ENCODE peak calls at places on chromosome 7, in nine cellular contexts. M is heart left ventricle; R is HFFc6; F is AML-193; P is AG09319; E is colonic mucosa; B is DMS53; W is activated T-cell treated with anti-CD3 and anti-CD28 coated beads, Interleukin-2, amount 50 U/mL, for 72 hours; Q is IMR-90. D is an unnamed sample.

GRCh38 chr7:10908600-10908999 is 65.1 kb upstream of the PHF14 start:
- DNase-seq in M (no peak), B (no peak), W (no peak), R (no peak), E (no peak), F (no peak), Q (no peak), P (no peak), D (no peak)

GRCh38 chr7:80039255-80039884 is 95.3 kb upstream of the GNAI1 start:
- DNase-seq in W (no peak), B (no peak), E (no peak), P (no peak), R (no peak), M (no peak), F (no peak), Q (peak; percentile 36), D (no peak)

GRCh38 chr7:64849250-64849923 is 53.7 kb upstream of the ZNF273 start:
- DNase-seq in W (no peak), M (no peak), F (no peak), Q (peak; percentile 2), R (peak; percentile 10), E (no peak), B (peak; percentile 65), P (no peak), D (no peak)

GRCh38 chr7:151755131-151755787 is 121.7 kb downstream of the PRKAG2 start:
- DNase-seq in P (no peak), B (no peak), M (no peak), R (no peak), F (no peak), E (peak; percentile 49), Q (peak; percentile 82), W (peak; percentile 55), D (no peak)

GRCh38 chr7:13044309-13044708 is 356.9 kb downstream of the ARL4A start:
- DNase-seq in M (no peak), P (no peak), B (no peak), Q (no peak), F (no peak), R (no peak), W (no peak), E (no peak), D (no peak)

GRCh38 chr7:74225400-74225799 is 15.6 kb downstream of the LAT2 start:
- DNase-seq in Q (no peak), M (no peak), P (no peak), R (no peak), E (no peak), W (no peak), F (no peak), B (no peak), D (no peak)

GRCh38 chr7:18638594-18639452 is 143.3 kb downstream of the HDAC9 start:
- DNase-seq in W (peak; percentile 33), B (no peak), P (peak; percentile 48), Q (peak; percentile 64), R (peak; percentile 64), E (no peak), F (peak; percentile 57), M (no peak), D (no peak)

GRCh38 chr7:71131256-71131752 is 640 bp upstream of the GALNT17 start:
- DNase-seq in Q (no peak), E (peak; percentile 20), W (peak; percentile 1), M (peak; percentile 69), P (no peak), B (no peak), R (no peak), F (no peak), D (peak; percentile 83)

GRCh38 chr7:90551036-90551435 is 45.1 kb upstream of the CDK14 start:
- DNase-seq in R (no peak), M (no peak), B (peak; percentile 41), F (no peak), W (no peak), E (no peak), P (no peak), Q (peak; percentile 10), D (no peak)

GRCh38 chr7:99622596-99622995 is 5.8 kb downstream of the ZSCAN25 start:
- DNase-seq in R (no peak), M (no peak), E (no peak), B (no peak), Q (no peak), P (no peak), F (no peak), W (no peak), D (no peak)

GRCh38 chr7:25384820-25385560 is 156.7 kb upstream of the NPVF start:
- DNase-seq in P (no peak), E (no peak), R (no peak), W (no peak), Q (no peak), F (no peak), M (no peak), B (no peak), D (no peak)

GRCh38 chr7:130975731-130976130 is 241.7 kb upstream of the KLF14 start:
- DNase-seq in R (no peak), B (no peak), F (no peak), P (no peak), M (no peak), W (no peak), Q (no peak), E (no peak), D (no peak)

GRCh38 chr7:54292171-54292925 is 249.8 kb upstream of the VSTM2A start:
- DNase-seq in M (no peak), E (no peak), B (no peak), P (no peak), W (no peak), R (no peak), F (no peak), Q (no peak), D (no peak)

GRCh38 chr7:90267263-90267858 is 22.4 kb downstream of the CFAP69 start:
- DNase-seq in W (no peak), Q (no peak), B (no peak), E (no peak), R (no peak), F (no peak), P (no peak), M (no peak), D (no peak)

GRCh38 chr7:111495173-111495572 is 67.1 kb downstream of the IMMP2L start:
- DNase-seq in P (no peak), W (no peak), Q (no peak), R (no peak), M (no peak), B (no peak), F (no peak), E (no peak), D (no peak)

GRCh38 chr7:22445140-22445722 is 54.8 kb downstream of the STEAP1B start:
- DNase-seq in Q (peak; percentile 8), B (peak; percentile 99), F (no peak), E (peak; percentile 82), P (no peak), W (no peak), M (peak; percentile 88), R (no peak), D (peak; percentile 73)

GRCh38 chr7:111587715-111588433 is 25.6 kb upstream of the IMMP2L start:
- DNase-seq in R (peak; percentile 1), Q (no peak), E (no peak), B (no peak), M (no peak), F (no peak), P (no peak), W (no peak), D (no peak)

GRCh38 chr7:9029671-9030070 is 596.3 kb downstream of the NXPH1 start:
- DNase-seq in M (no peak), F (no peak), R (no peak), W (no peak), E (no peak), P (no peak), Q (no peak), B (no peak), D (no peak)

GRCh38 chr7:122546496-122546895 is 152.4 kb downstream of the RNF133 start:
- DNase-seq in M (no peak), B (no peak), R (no peak), F (no peak), E (no peak), Q (no peak), W (no peak), P (no peak), D (no peak)

GRCh38 chr7:157339777-157340677 is 3.2 kb downstream of the DNAJB6 start:
- DNase-seq in R (peak; percentile 71), P (no peak), W (peak; percentile 59), F (peak; percentile 67), E (peak; percentile 74), Q (peak; percentile 74), B (peak; percentile 79), M (no peak), D (peak; percentile 78)

GRCh38 chr7:75639071-75639892 is 99.5 kb downstream of the HIP1 start:
- DNase-seq in P (no peak), W (peak; percentile 28), F (peak; percentile 9), M (peak; percentile 79), E (peak; percentile 47), R (peak; percentile 22), B (peak; percentile 90), Q (peak; percentile 22), D (peak; percentile 38)

GRCh38 chr7:149824748-149825566 is 13.2 kb upstream of the ZNF862 start:
- DNase-seq in Q (no peak), R (no peak), M (no peak), E (no peak), P (no peak), B (no peak), W (no peak), F (no peak), D (no peak)

GRCh38 chr7:82469207-82469606 is 25.6 kb upstream of the CACNA2D1 start:
- DNase-seq in R (no peak), P (no peak), Q (no peak), F (no peak), E (no peak), M (no peak), W (no peak), B (no peak), D (no peak)

GRCh38 chr7:131649003-131649541 is 92.6 kb upstream of the PODXL start:
- DNase-seq in B (no peak), P (no peak), M (no peak), Q (no peak), F (no peak), R (no peak), E (no peak), W (no peak), D (no peak)

GRCh38 chr7:132581431-132581830 is 5.2 kb upstream of the PLXNA4 start:
- DNase-seq in P (no peak), M (no peak), B (no peak), Q (no peak), W (no peak), F (no peak), E (no peak), R (no peak), D (no peak)

GRCh38 chr7:130903358-130903974 is 169.5 kb upstream of the KLF14 start:
- DNase-seq in E (no peak), Q (peak; percentile 98), M (no peak), W (no peak), B (no peak), R (peak; percentile 95), P (peak; percentile 54), F (no peak), D (no peak)

GRCh38 chr7:119270045-119270464 is 1002.9 kb upstream of the KCND2 start:
- DNase-seq in E (peak; percentile 33), R (peak; percentile 40), M (peak; percentile 17), B (peak; percentile 93), F (peak; percentile 44), P (peak; percentile 10), W (peak; percentile 14), Q (peak; percentile 55), D (peak; percentile 79)

GRCh38 chr7:22662031-22662430 is 65.0 kb upstream of the IL6 start:
- DNase-seq in B (peak; percentile 39), P (no peak), E (no peak), F (no peak), Q (peak; percentile 43), R (no peak), W (peak; percentile 17), M (no peak), D (no peak)

GRCh38 chr7:99955247-99955646 is 20.6 kb downstream of the AZGP1 start:
- DNase-seq in W (no peak), F (no peak), R (no peak), M (no peak), P (no peak), E (peak; percentile 18), Q (no peak), B (peak; percentile 90), D (no peak)

GRCh38 chr7:156662269-156662668 is 21.7 kb downstream of the RNF32 start:
- DNase-seq in W (no peak), P (no peak), F (no peak), Q (no peak), B (no peak), M (no peak), R (no peak), E (peak; percentile 29), D (no peak)

GRCh38 chr7:324011-324410 is 34.0 kb downstream of the FOXL3 start:
- DNase-seq in E (no peak), W (no peak), M (peak; percentile 25), B (no peak), Q (no peak), F (no peak), P (no peak), R (no peak), D (no peak)